ENCODE peak calls at places on chromosomes 6 and 20, in seven cellular contexts. P, E, F, R, O, G and A are unnamed samples.

GRCh38 chr20:51076841-51077543 is 54.1 kb upstream of the KCNG1 start:
- DNase-seq in P (no peak), E (no peak), F (no peak), R (no peak), O (no peak), G (no peak), A (no peak)

GRCh38 chr6:106444777-106445507 is 84.4 kb downstream of the CRYBG1 start:
- DNase-seq in P (no peak), E (peak), F (peak), R (no peak), O (peak), G (no peak), A (peak)

GRCh38 chr20:51750037-51750769 is 18.0 kb downstream of the ATP9A start:
- DNase-seq in P (peak), E (peak), F (no peak), R (peak), O (peak), G (peak), A (peak)

GRCh38 chr6:56766806-56767178 is 124.1 kb upstream of the DST start:
- DNase-seq in P (no peak), E (no peak), F (no peak), R (no peak), O (no peak), G (no peak), A (no peak)

GRCh38 chr6:170545405-170545804 is 7.7 kb downstream of the PSMB1 start:
- DNase-seq in P (no peak), E (no peak), F (no peak), R (no peak), O (no peak), G (peak), A (no peak)

GRCh38 chr20:61436268-61436667 is 184.2 kb downstream of the CDH4 start:
- DNase-seq in P (no peak), E (no peak), F (no peak), R (no peak), O (no peak), G (no peak), A (no peak)

GRCh38 chr6:85498596-85499258 is 48.8 kb downstream of the NT5E start:
- DNase-seq in P (no peak), E (peak), F (no peak), R (no peak), O (peak), G (peak), A (no peak)

GRCh38 chr20:18677126-18677525 is 89.3 kb downstream of the DTD1 start:
- DNase-seq in P (no peak), E (no peak), F (no peak), R (no peak), O (no peak), G (no peak), A (no peak)

GRCh38 chr6:131387706-131388455 is 185.1 kb upstream of the ARG1 start:
- DNase-seq in P (no peak), E (no peak), F (no peak), R (no peak), O (no peak), G (no peak), A (no peak)

GRCh38 chr6:124963416-124964083 is 1.3 kb downstream of the RNF217 start:
- DNase-seq in P (no peak), E (no peak), F (no peak), R (no peak), O (no peak), G (peak), A (no peak)

GRCh38 chr6:74851598-74851997 is 354.3 kb downstream of the COL12A1 start:
- DNase-seq in P (no peak), E (no peak), F (no peak), R (no peak), O (no peak), G (no peak), A (no peak)

GRCh38 chr6:54115966-54116365 is 4.7 kb downstream of the MLIP start:
- DNase-seq in P (no peak), E (no peak), F (no peak), R (no peak), O (no peak), G (no peak), A (no peak)

GRCh38 chr6:155301867-155302266 is 12.4 kb downstream of the TFB1M start:
- DNase-seq in P (no peak), E (no peak), F (no peak), R (no peak), O (no peak), G (no peak), A (no peak)

GRCh38 chr6:27556406-27556805 is 83.5 kb upstream of the ZNF184 start:
- DNase-seq in P (no peak), E (no peak), F (no peak), R (no peak), O (no peak), G (no peak), A (no peak)

GRCh38 chr6:84921891-84922290 is 157.5 kb upstream of the TBX18 start:
- DNase-seq in P (no peak), E (no peak), F (no peak), R (no peak), O (no peak), G (no peak), A (no peak)

GRCh38 chr6:83948851-83949250 is 84.7 kb upstream of the MRAP2 start:
- DNase-seq in P (no peak), E (no peak), F (no peak), R (no peak), O (no peak), G (no peak), A (no peak)

GRCh38 chr20:11136691-11137090 is 462.9 kb upstream of the JAG1 start:
- DNase-seq in P (no peak), E (no peak), F (no peak), R (no peak), O (no peak), G (no peak), A (no peak)

GRCh38 chr6:150403458-150404245 is 34.8 kb downstream of the IYD start:
- DNase-seq in P (no peak), E (no peak), F (no peak), R (no peak), O (no peak), G (no peak), A (no peak)

GRCh38 chr6:121000381-121000780 is 333.9 kb downstream of the TBC1D32 start:
- DNase-seq in P (no peak), E (no peak), F (no peak), R (no peak), O (no peak), G (no peak), A (no peak)

GRCh38 chr6:12403201-12403826 is 113.2 kb downstream of the EDN1 start:
- DNase-seq in P (no peak), E (no peak), F (no peak), R (no peak), O (no peak), G (no peak), A (peak)

GRCh38 chr6:68368845-68369244 is 266.2 kb upstream of the ADGRB3 start:
- DNase-seq in P (no peak), E (no peak), F (no peak), R (no peak), O (no peak), G (no peak), A (no peak)

GRCh38 chr20:2563116-2563515 is 26.7 kb downstream of the TMC2 start:
- DNase-seq in P (no peak), E (no peak), F (no peak), R (no peak), O (no peak), G (no peak), A (no peak)

GRCh38 chr6:15498640-15499039 is 164.2 kb downstream of the DTNBP1 start:
- DNase-seq in P (no peak), E (no peak), F (no peak), R (no peak), O (no peak), G (peak), A (no peak)

GRCh38 chr6:1916334-1916985 is 306.7 kb downstream of the FOXC1 start:
- DNase-seq in P (no peak), E (no peak), F (no peak), R (no peak), O (no peak), G (no peak), A (no peak)

GRCh38 chr20:25199473-25200265 is 4.2 kb downstream of the ENTPD6 start:
- DNase-seq in P (no peak), E (no peak), F (no peak), R (no peak), O (no peak), G (no peak), A (no peak)

GRCh38 chr20:63495771-63496403 is 3.0 kb downstream of the EEF1A2 start:
- DNase-seq in P (peak), E (peak), F (peak), R (peak), O (no peak), G (peak), A (no peak)

DNA sequence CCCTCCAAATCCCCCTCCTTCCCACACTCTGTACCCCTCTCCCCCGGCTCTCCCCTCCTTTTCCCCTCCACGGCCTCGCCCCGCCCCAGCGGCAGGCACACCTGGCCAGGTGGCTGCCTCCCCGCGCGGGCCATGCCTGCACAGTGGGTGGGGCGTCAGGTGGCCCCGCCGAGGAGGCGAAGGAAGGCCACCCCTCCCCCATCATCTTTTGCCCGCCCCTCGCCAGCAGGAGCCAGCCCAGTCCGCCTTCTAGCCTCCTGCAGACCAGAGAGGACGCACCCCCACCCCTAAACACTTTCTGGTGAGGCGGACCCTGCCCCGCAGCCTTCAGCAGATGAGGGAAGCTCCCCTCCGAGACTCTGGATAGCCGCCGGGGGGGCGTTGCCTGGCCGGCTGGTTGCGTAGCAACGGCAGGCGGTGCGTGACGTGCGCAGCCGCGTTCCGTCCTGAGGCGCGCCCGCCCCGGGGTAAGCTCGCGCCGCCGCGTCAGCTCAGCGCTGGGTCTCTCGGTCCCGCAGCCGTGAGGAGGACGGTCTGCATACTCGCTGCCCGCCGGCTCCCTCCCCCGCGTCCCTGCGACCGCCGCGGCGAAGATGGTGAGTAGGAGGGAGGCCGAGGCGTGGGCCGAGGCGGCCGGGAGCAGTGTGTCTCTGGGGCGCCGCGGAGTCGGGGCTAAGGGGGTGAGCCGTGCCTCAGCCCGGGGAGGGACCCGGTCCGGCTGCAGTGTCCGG is at the start of gene DSTN:
- DNase-seq in P (peak), E (peak), F (peak), R (peak), O (peak), G (peak), A (peak)
- TF ChIP-seq POLR2AphosphoS5 in P (peak), E (peak), F (no peak), R (peak), O (peak), G (peak), A (peak)

DNA sequence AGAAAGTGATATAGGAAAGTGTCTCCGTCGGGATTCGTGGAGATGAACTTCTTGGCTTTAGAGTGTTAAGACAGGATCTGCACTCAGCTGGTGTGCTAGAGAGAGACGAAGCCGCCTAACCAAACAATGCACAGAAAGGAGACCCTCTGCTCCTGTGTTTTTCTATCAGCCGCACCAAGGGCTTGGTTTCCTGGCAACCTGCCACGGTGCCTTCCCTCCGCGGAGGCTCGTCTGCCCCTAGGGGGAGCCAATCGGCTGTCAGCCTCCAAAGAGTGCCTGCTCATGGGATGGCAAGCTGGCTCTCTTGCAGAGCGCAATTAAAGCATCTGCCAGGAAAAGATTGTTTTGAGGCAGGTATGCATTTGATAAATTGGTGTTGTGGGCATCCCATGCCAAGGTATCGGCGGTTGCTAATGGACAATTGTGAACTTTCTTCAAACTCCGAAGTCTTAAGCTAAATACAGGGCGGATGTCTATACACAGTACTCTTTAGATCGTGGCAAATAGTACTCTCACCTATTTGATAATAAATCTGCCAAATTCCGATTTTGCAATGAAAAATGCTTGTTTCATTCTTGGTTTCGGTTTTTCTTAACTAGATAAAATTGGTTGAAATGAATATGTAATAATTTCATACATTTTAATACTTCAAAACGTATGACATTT is 603.3 kb downstream of the RNF144B start:
- DNase-seq in P (peak), E (peak), F (peak), R (peak), O (peak), G (peak), A (no peak)
- TF ChIP-seq POLR2AphosphoS5 in P (no peak), E (no peak), F (no peak), R (no peak), O (peak), G (no peak), A (no peak)

DNA sequence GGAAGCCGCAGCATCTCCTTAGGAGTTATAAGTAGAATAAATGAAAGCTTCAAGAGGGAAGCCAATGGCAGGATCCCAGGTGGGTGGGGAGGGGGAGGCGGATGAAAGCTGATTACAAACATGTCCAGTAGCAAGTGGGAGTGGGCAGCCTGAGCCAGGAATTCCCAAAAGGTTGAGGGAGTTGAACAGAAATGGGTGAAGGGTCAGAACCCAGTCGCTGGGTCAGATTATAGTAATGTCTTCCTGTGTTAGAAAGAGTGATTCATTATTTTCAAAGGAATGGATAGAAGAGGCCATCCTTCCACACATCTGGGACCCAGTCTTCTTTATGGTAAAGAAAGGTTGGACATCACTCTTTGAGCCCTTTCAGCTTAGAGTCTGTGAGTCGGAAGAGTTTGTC is 41.0 kb upstream of the FAM50B start:
- DNase-seq in P (no peak), E (no peak), F (no peak), R (no peak), O (no peak), G (no peak), A (peak)
- TF ChIP-seq POLR2AphosphoS5 in P (no peak), E (no peak), F (no peak), R (no peak), O (no peak), G (no peak), A (no peak)

DNA sequence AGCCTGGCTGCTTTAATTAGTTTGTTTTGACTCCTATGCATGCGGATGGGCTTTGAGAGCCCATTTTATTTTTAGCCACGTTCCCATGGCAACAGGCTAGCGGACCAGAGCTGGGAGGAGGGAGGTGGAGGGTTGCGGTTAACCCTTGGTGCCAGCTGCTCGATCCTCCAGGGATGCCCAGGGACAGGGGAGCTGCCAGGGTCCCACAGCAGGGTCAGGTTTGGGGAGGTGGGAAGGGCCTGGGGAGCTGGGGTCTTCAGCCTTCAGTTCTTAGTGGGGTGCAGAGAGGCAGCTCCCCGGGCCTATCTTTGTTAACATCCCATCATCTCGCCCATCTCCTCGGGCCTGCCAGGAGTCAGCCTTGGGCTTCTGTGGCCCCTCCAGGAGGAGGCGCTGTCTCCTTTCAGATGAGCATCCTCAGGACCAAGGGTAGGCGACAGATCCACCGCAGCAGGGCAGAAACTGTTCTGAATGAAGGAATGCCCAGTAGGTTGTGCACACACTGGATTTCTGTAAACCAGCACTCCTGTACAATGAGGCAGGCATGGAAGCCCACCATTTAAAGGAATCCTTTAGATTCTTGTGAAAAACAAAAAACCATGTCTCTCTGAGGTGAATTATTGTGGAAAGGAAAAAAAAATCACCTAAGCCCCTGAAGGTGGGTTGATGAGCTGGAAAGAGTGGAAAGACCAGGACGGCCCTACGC is 68.5 kb downstream of the RAB44 start:
- DNase-seq in P (peak), E (peak), F (peak), R (peak), O (peak), G (peak), A (no peak)
- TF ChIP-seq POLR2AphosphoS5 in P (no peak), E (no peak), F (no peak), R (peak), O (no peak), G (no peak), A (no peak)

GRCh38 chr20:57043091-57043490 is 223.3 kb downstream of the BMP7 start:
- DNase-seq in P (no peak), E (no peak), F (no peak), R (no peak), O (no peak), G (no peak), A (no peak)

GRCh38 chr20:57040924-57041323 is 225.5 kb downstream of the BMP7 start:
- DNase-seq in P (no peak), E (no peak), F (no peak), R (peak), O (no peak), G (no peak), A (no peak)

GRCh38 chr20:57037689-57038088 is 228.8 kb downstream of the BMP7 start:
- DNase-seq in P (no peak), E (no peak), F (no peak), R (no peak), O (no peak), G (no peak), A (no peak)

GRCh38 chr20:57040461-57040860 is 226.0 kb downstream of the BMP7 start:
- DNase-seq in P (no peak), E (no peak), F (no peak), R (no peak), O (no peak), G (no peak), A (no peak)

GRCh38 chr20:57038608-57039440 is 227.6 kb downstream of the BMP7 start:
- DNase-seq in P (no peak), E (no peak), F (no peak), R (peak), O (no peak), G (no peak), A (no peak)
- TF ChIP-seq POLR2AphosphoS5 in P (no peak), E (no peak), F (no peak), R (no peak), O (no peak), G (no peak), A (no peak)

GRCh38 chr6:165573671-165574070 is 89.4 kb downstream of the PDE10A start:
- DNase-seq in P (peak), E (no peak), F (no peak), R (peak), O (peak), G (no peak), A (peak)
- TF ChIP-seq POLR2AphosphoS5 in P (peak), E (no peak), F (no peak), R (peak), O (no peak), G (no peak), A (no peak)

GRCh38 chr6:10383312-10384063 is 31.4 kb downstream of the TFAP2A start:
- DNase-seq in P (no peak), E (no peak), F (no peak), R (no peak), O (peak), G (no peak), A (no peak)
- TF ChIP-seq POLR2AphosphoS5 in P (no peak), E (no peak), F (no peak), R (no peak), O (peak), G (no peak), A (peak)

GRCh38 chr6:20688710-20689500 is 154.6 kb downstream of the CDKAL1 start:
- DNase-seq in P (no peak), E (no peak), F (peak), R (no peak), O (no peak), G (no peak), A (no peak)
- TF ChIP-seq POLR2AphosphoS5 in P (no peak), E (no peak), F (no peak), R (no peak), O (no peak), G (no peak), A (no peak)